ENCODE peak calls at places on chromosomes 12 and 14, in nine cellular contexts. A is stimulated activated CD8-positive, alpha-beta memory T cell treated with anti-CD3 and anti-CD28 coated beads, Interleukin-7, amount 100 ng/mL, for 24 hours; R is Calu3; H is non-pigmented ciliary epithelial cell; D is NCI-H774; N is T-helper 1 cell; V is smooth muscle cell of the brain vasculature; C is ELR; O is WTC11. Z is an unnamed sample.

GRCh38 chr12:125549171-125549570 is 483.9 kb downstream of the AACS start:
- DNase-seq in A (no peak), N (no peak), R (no peak), O (no peak), C (no peak), H (no peak), V (no peak), D (no peak), Z (no peak)

GRCh38 chr12:116324684-116325664 is 47.5 kb upstream of the MED13L start:
- DNase-seq in A (no peak), D (no peak), R (no peak), N (no peak), V (no peak), H (no peak), C (no peak), O (no peak), Z (no peak)

GRCh38 chr12:106898001-106898966 is 57.4 kb upstream of the TMEM263 start:
- DNase-seq in R (no peak), D (no peak), O (no peak), H (no peak), V (no peak), A (no peak), N (no peak), C (no peak), Z (peak)

GRCh38 chr12:6703631-6704030 is 3.0 kb upstream of the PIANP start:
- DNase-seq in R (no peak), O (peak), H (no peak), V (no peak), N (no peak), A (no peak), D (no peak), C (peak), Z (peak)

GRCh38 chr14:20697273-20698017 is 8.9 kb downstream of the ANG start:
- DNase-seq in H (no peak), N (peak), A (peak), V (peak), O (peak), C (peak), R (peak), D (no peak), Z (peak)

GRCh38 chr14:74501135-74501614 is 7.6 kb downstream of the ISCA2 start:
- DNase-seq in R (peak), N (no peak), D (no peak), O (peak), H (no peak), C (peak), A (no peak), V (no peak), Z (peak)

GRCh38 chr12:130079254-130079653 is 83.0 kb upstream of the FZD10 start:
- DNase-seq in V (no peak), H (no peak), A (no peak), D (no peak), O (no peak), R (no peak), N (no peak), C (no peak), Z (no peak)

GRCh38 chr12:80373666-80374065 is 70.4 kb upstream of the PTPRQ start:
- DNase-seq in O (no peak), C (no peak), A (no peak), R (no peak), N (no peak), D (no peak), V (no peak), H (no peak), Z (no peak)

GRCh38 chr12:84131076-84131475 is 781.5 kb downstream of the SLC6A15 start:
- DNase-seq in H (peak), R (no peak), O (no peak), A (no peak), D (no peak), C (peak), V (peak), N (no peak), Z (no peak)

GRCh38 chr12:92242917-92243316 is 97.3 kb upstream of the BTG1 start:
- DNase-seq in A (no peak), V (no peak), O (no peak), D (no peak), H (no peak), R (no peak), N (no peak), C (no peak), Z (no peak)

GRCh38 chr14:28101992-28102391 is 664.6 kb upstream of the FOXG1 start:
- DNase-seq in V (no peak), A (no peak), C (no peak), O (no peak), N (no peak), D (peak), R (no peak), H (no peak), Z (peak)